ENCODE peak calls at places on chromosomes 16 and 17, in six cellular contexts. One of them, this sample, is unnamed.

GRCh38 chr16:30967795-30968194 is 10.2 kb downstream of the SETD1A start:
- DNase-seq in Daoy: no peak
- DNase-seq in activated T-helper 9 cell treated with anti-CD3 and anti-CD28 coated beads, Interleukin-2, amount 50 U/mL, for 16 hours: no peak
- DNase-seq in A172: no peak
- DNase-seq in GM12891: no peak
- DNase-seq in GM23338: no peak
- DNase-seq in this sample: no peak

GRCh38 chr17:57603978-57604377 is 141.1 kb downstream of the CCDC182 start:
- DNase-seq in GM12891: no peak
- DNase-seq in GM23338: no peak
- DNase-seq in activated T-helper 9 cell treated with anti-CD3 and anti-CD28 coated beads, Interleukin-2, amount 50 U/mL, for 16 hours: peak
- DNase-seq in Daoy: no peak
- DNase-seq in A172: no peak
- DNase-seq in this sample: no peak

GRCh38 chr16:79451196-79451816 is 149.2 kb downstream of the MAF start:
- DNase-seq in GM12891: peak
- DNase-seq in activated T-helper 9 cell treated with anti-CD3 and anti-CD28 coated beads, Interleukin-2, amount 50 U/mL, for 16 hours: no peak
- DNase-seq in A172: no peak
- DNase-seq in Daoy: no peak
- DNase-seq in GM23338: no peak
- DNase-seq in this sample: no peak

GRCh38 chr17:9179602-9180001 is 158.3 kb downstream of the NTN1 start:
- DNase-seq in GM23338: peak
- DNase-seq in Daoy: no peak
- DNase-seq in A172: no peak
- DNase-seq in activated T-helper 9 cell treated with anti-CD3 and anti-CD28 coated beads, Interleukin-2, amount 50 U/mL, for 16 hours: no peak
- DNase-seq in GM12891: no peak
- DNase-seq in this sample: peak

GRCh38 chr17:41654908-41655607 is 30.7 kb upstream of the KRT17 start:
- DNase-seq in GM12891: no peak
- DNase-seq in Daoy: no peak
- DNase-seq in activated T-helper 9 cell treated with anti-CD3 and anti-CD28 coated beads, Interleukin-2, amount 50 U/mL, for 16 hours: no peak
- DNase-seq in A172: no peak
- DNase-seq in GM23338: no peak
- DNase-seq in this sample: no peak

GRCh38 chr16:52497067-52497816 is 49.7 kb downstream of the TOX3 start:
- DNase-seq in A172: no peak
- DNase-seq in Daoy: no peak
- DNase-seq in activated T-helper 9 cell treated with anti-CD3 and anti-CD28 coated beads, Interleukin-2, amount 50 U/mL, for 16 hours: no peak
- DNase-seq in GM12891: no peak
- DNase-seq in GM23338: no peak
- DNase-seq in this sample: no peak

GRCh38 chr16:61030616-61031015 is 1005.6 kb downstream of the CDH8 start:
- DNase-seq in GM23338: no peak
- DNase-seq in GM12891: no peak
- DNase-seq in Daoy: no peak
- DNase-seq in A172: no peak
- DNase-seq in activated T-helper 9 cell treated with anti-CD3 and anti-CD28 coated beads, Interleukin-2, amount 50 U/mL, for 16 hours: no peak
- DNase-seq in this sample: no peak

GRCh38 chr16:89505204-89506112 is 2.7 kb upstream of the SPG7 start:
- DNase-seq in GM23338: no peak
- DNase-seq in GM12891: peak
- DNase-seq in activated T-helper 9 cell treated with anti-CD3 and anti-CD28 coated beads, Interleukin-2, amount 50 U/mL, for 16 hours: peak
- DNase-seq in Daoy: peak
- DNase-seq in A172: peak
- DNase-seq in this sample: no peak

GRCh38 chr16:67241008-67241900 is 6.0 kb downstream of the FHOD1 start:
- DNase-seq in Daoy: peak
- DNase-seq in GM23338: peak
- DNase-seq in GM12891: no peak
- DNase-seq in A172: peak
- DNase-seq in activated T-helper 9 cell treated with anti-CD3 and anti-CD28 coated beads, Interleukin-2, amount 50 U/mL, for 16 hours: no peak
- DNase-seq in this sample: peak

GRCh38 chr17:28346199-28346580 is 10.6 kb downstream of the TNFAIP1 start:
- DNase-seq in activated T-helper 9 cell treated with anti-CD3 and anti-CD28 coated beads, Interleukin-2, amount 50 U/mL, for 16 hours: no peak
- DNase-seq in GM12891: no peak
- DNase-seq in A172: peak
- DNase-seq in Daoy: no peak
- DNase-seq in GM23338: peak
- DNase-seq in this sample: no peak

GRCh38 chr16:53159781-53160436 is 105.1 kb downstream of the CHD9 start:
- DNase-seq in GM12891: peak
- DNase-seq in activated T-helper 9 cell treated with anti-CD3 and anti-CD28 coated beads, Interleukin-2, amount 50 U/mL, for 16 hours: no peak
- DNase-seq in Daoy: peak
- DNase-seq in A172: peak
- DNase-seq in GM23338: peak
- DNase-seq in this sample: peak

GRCh38 chr16:70377782-70378181 is 31.1 kb downstream of the DDX19A start:
- DNase-seq in GM23338: no peak
- DNase-seq in GM12891: no peak
- DNase-seq in A172: no peak
- DNase-seq in Daoy: no peak
- DNase-seq in activated T-helper 9 cell treated with anti-CD3 and anti-CD28 coated beads, Interleukin-2, amount 50 U/mL, for 16 hours: no peak
- DNase-seq in this sample: no peak

GRCh38 chr17:53166736-53167135 is 656.0 kb upstream of the KIF2B start:
- DNase-seq in GM12891: no peak
- DNase-seq in activated T-helper 9 cell treated with anti-CD3 and anti-CD28 coated beads, Interleukin-2, amount 50 U/mL, for 16 hours: no peak
- DNase-seq in GM23338: no peak
- DNase-seq in Daoy: no peak
- DNase-seq in A172: no peak
- DNase-seq in this sample: no peak

GRCh38 chr16:82580293-82580900 is 46.4 kb upstream of the CDH13 start:
- DNase-seq in activated T-helper 9 cell treated with anti-CD3 and anti-CD28 coated beads, Interleukin-2, amount 50 U/mL, for 16 hours: no peak
- DNase-seq in GM23338: peak
- DNase-seq in Daoy: peak
- DNase-seq in A172: peak
- DNase-seq in GM12891: no peak
- DNase-seq in this sample: peak

GRCh38 chr16:17529982-17530760 is 59.4 kb upstream of the XYLT1 start:
- DNase-seq in Daoy: no peak
- DNase-seq in GM23338: no peak
- DNase-seq in GM12891: peak
- DNase-seq in A172: no peak
- DNase-seq in activated T-helper 9 cell treated with anti-CD3 and anti-CD28 coated beads, Interleukin-2, amount 50 U/mL, for 16 hours: no peak
- DNase-seq in this sample: no peak

GRCh38 chr16:81329947-81330346 is 15.2 kb downstream of the GAN start:
- DNase-seq in Daoy: no peak
- DNase-seq in GM23338: no peak
- DNase-seq in GM12891: no peak
- DNase-seq in activated T-helper 9 cell treated with anti-CD3 and anti-CD28 coated beads, Interleukin-2, amount 50 U/mL, for 16 hours: no peak
- DNase-seq in A172: no peak
- DNase-seq in this sample: no peak

GRCh38 chr16:56780646-56781045 is 50.7 kb downstream of the NUP93 start:
- DNase-seq in GM12891: no peak
- DNase-seq in A172: no peak
- DNase-seq in GM23338: no peak
- DNase-seq in activated T-helper 9 cell treated with anti-CD3 and anti-CD28 coated beads, Interleukin-2, amount 50 U/mL, for 16 hours: no peak
- DNase-seq in Daoy: no peak
- DNase-seq in this sample: no peak

GRCh38 chr17:560379-560935 is 154.2 kb downstream of the VPS53 start:
- DNase-seq in A172: peak
- DNase-seq in Daoy: no peak
- DNase-seq in GM23338: no peak
- DNase-seq in GM12891: no peak
- DNase-seq in activated T-helper 9 cell treated with anti-CD3 and anti-CD28 coated beads, Interleukin-2, amount 50 U/mL, for 16 hours: no peak
- DNase-seq in this sample: no peak

GRCh38 chr16:68234188-68235104 is 1.5 kb downstream of the ESRP2 start:
- DNase-seq in Daoy: no peak
- DNase-seq in GM23338: peak
- DNase-seq in A172: no peak
- DNase-seq in activated T-helper 9 cell treated with anti-CD3 and anti-CD28 coated beads, Interleukin-2, amount 50 U/mL, for 16 hours: no peak
- DNase-seq in GM12891: no peak
- DNase-seq in this sample: peak

GRCh38 chr17:32623196-32623595 is 136.4 kb downstream of the CDK5R1 start:
- DNase-seq in GM23338: no peak
- DNase-seq in Daoy: no peak
- DNase-seq in A172: no peak
- DNase-seq in activated T-helper 9 cell treated with anti-CD3 and anti-CD28 coated beads, Interleukin-2, amount 50 U/mL, for 16 hours: no peak
- DNase-seq in GM12891: no peak
- DNase-seq in this sample: no peak

GRCh38 chr16:13958438-13958837 is 38.5 kb downstream of the ERCC4 start:
- DNase-seq in A172: peak
- DNase-seq in activated T-helper 9 cell treated with anti-CD3 and anti-CD28 coated beads, Interleukin-2, amount 50 U/mL, for 16 hours: no peak
- DNase-seq in GM23338: no peak
- DNase-seq in GM12891: no peak
- DNase-seq in Daoy: no peak
- DNase-seq in this sample: no peak

GRCh38 chr16:90044111-90044551 is 24.9 kb upstream of the DBNDD1 start:
- DNase-seq in Daoy: peak
- DNase-seq in GM12891: no peak
- DNase-seq in GM23338: no peak
- DNase-seq in A172: peak
- DNase-seq in activated T-helper 9 cell treated with anti-CD3 and anti-CD28 coated beads, Interleukin-2, amount 50 U/mL, for 16 hours: no peak
- DNase-seq in this sample: no peak

GRCh38 chr16:72940886-72941285 is 107.0 kb downstream of the ZFHX3 start:
- DNase-seq in GM23338: no peak
- DNase-seq in Daoy: no peak
- DNase-seq in GM12891: no peak
- DNase-seq in activated T-helper 9 cell treated with anti-CD3 and anti-CD28 coated beads, Interleukin-2, amount 50 U/mL, for 16 hours: no peak
- DNase-seq in A172: no peak
- DNase-seq in this sample: no peak

GRCh38 chr16:9258423-9259051 is 167.1 kb downstream of the HAPSTR1 start:
- DNase-seq in GM12891: peak
- DNase-seq in activated T-helper 9 cell treated with anti-CD3 and anti-CD28 coated beads, Interleukin-2, amount 50 U/mL, for 16 hours: no peak
- DNase-seq in GM23338: peak
- DNase-seq in Daoy: peak
- DNase-seq in A172: peak
- DNase-seq in this sample: peak

GRCh38 chr16:82643136-82643535 is 16.4 kb downstream of the CDH13 start:
- DNase-seq in Daoy: no peak
- DNase-seq in A172: no peak
- DNase-seq in GM23338: no peak
- DNase-seq in activated T-helper 9 cell treated with anti-CD3 and anti-CD28 coated beads, Interleukin-2, amount 50 U/mL, for 16 hours: no peak
- DNase-seq in GM12891: no peak
- DNase-seq in this sample: no peak

GRCh38 chr17:16286009-16286946 is 67.0 kb downstream of the CENPV start:
- DNase-seq in GM23338: peak
- DNase-seq in Daoy: peak
- DNase-seq in activated T-helper 9 cell treated with anti-CD3 and anti-CD28 coated beads, Interleukin-2, amount 50 U/mL, for 16 hours: peak
- DNase-seq in GM12891: peak
- DNase-seq in A172: peak
- DNase-seq in this sample: peak

GRCh38 chr17:40557531-40558299 is 7.6 kb downstream of the CCR7 start:
- DNase-seq in Daoy: peak
- DNase-seq in GM12891: no peak
- DNase-seq in activated T-helper 9 cell treated with anti-CD3 and anti-CD28 coated beads, Interleukin-2, amount 50 U/mL, for 16 hours: no peak
- DNase-seq in A172: no peak
- DNase-seq in GM23338: no peak
- DNase-seq in this sample: no peak

GRCh38 chr17:74356640-74357465 is 4.8 kb downstream of the BTBD17 start:
- DNase-seq in GM23338: peak
- DNase-seq in activated T-helper 9 cell treated with anti-CD3 and anti-CD28 coated beads, Interleukin-2, amount 50 U/mL, for 16 hours: no peak
- DNase-seq in GM12891: no peak
- DNase-seq in Daoy: no peak
- DNase-seq in A172: no peak
- DNase-seq in this sample: peak

GRCh38 chr16:89502319-89502843 is 5.8 kb upstream of the SPG7 start:
- DNase-seq in activated T-helper 9 cell treated with anti-CD3 and anti-CD28 coated beads, Interleukin-2, amount 50 U/mL, for 16 hours: no peak
- DNase-seq in GM12891: no peak
- DNase-seq in A172: peak
- DNase-seq in GM23338: no peak
- DNase-seq in Daoy: peak
- DNase-seq in this sample: peak

GRCh38 chr17:78267257-78268073 is 36.0 kb downstream of the TMEM235 start:
- DNase-seq in Daoy: no peak
- DNase-seq in GM23338: no peak
- DNase-seq in A172: no peak
- DNase-seq in GM12891: no peak
- DNase-seq in activated T-helper 9 cell treated with anti-CD3 and anti-CD28 coated beads, Interleukin-2, amount 50 U/mL, for 16 hours: no peak
- DNase-seq in this sample: no peak

GRCh38 chr17:48626470-48627241 is 498 bp upstream of the HOXB9 start:
- DNase-seq in A172: peak
- DNase-seq in GM23338: peak
- DNase-seq in Daoy: peak
- DNase-seq in activated T-helper 9 cell treated with anti-CD3 and anti-CD28 coated beads, Interleukin-2, amount 50 U/mL, for 16 hours: peak
- DNase-seq in GM12891: no peak
- DNase-seq in this sample: peak

GRCh38 chr16:50702725-50703124 is 9.3 kb downstream of the NOD2 start:
- DNase-seq in GM12891: no peak
- DNase-seq in Daoy: peak
- DNase-seq in activated T-helper 9 cell treated with anti-CD3 and anti-CD28 coated beads, Interleukin-2, amount 50 U/mL, for 16 hours: no peak
- DNase-seq in A172: no peak
- DNase-seq in GM23338: no peak
- DNase-seq in this sample: no peak

GRCh38 chr17:968812-969766 is 10.5 kb downstream of the NXN start:
- DNase-seq in GM23338: no peak
- DNase-seq in activated T-helper 9 cell treated with anti-CD3 and anti-CD28 coated beads, Interleukin-2, amount 50 U/mL, for 16 hours: no peak
- DNase-seq in GM12891: no peak
- DNase-seq in A172: no peak
- DNase-seq in Daoy: no peak
- DNase-seq in this sample: no peak

GRCh38 chr16:30380801-30381208 is 1.6 kb downstream of the SEPTIN1 start:
- DNase-seq in Daoy: no peak
- DNase-seq in GM23338: no peak
- DNase-seq in GM12891: no peak
- DNase-seq in activated T-helper 9 cell treated with anti-CD3 and anti-CD28 coated beads, Interleukin-2, amount 50 U/mL, for 16 hours: no peak
- DNase-seq in A172: no peak
- DNase-seq in this sample: peak

GRCh38 chr17:7403043-7403901 is 625 bp downstream of the TMEM256 start:
- DNase-seq in GM12891: no peak
- DNase-seq in activated T-helper 9 cell treated with anti-CD3 and anti-CD28 coated beads, Interleukin-2, amount 50 U/mL, for 16 hours: no peak
- DNase-seq in Daoy: no peak
- DNase-seq in GM23338: peak
- DNase-seq in A172: peak
- DNase-seq in this sample: no peak

GRCh38 chr17:81487487-81488275 is 24.9 kb downstream of the ACTG1 start:
- DNase-seq in activated T-helper 9 cell treated with anti-CD3 and anti-CD28 coated beads, Interleukin-2, amount 50 U/mL, for 16 hours: peak
- DNase-seq in GM23338: peak
- DNase-seq in A172: no peak
- DNase-seq in GM12891: peak
- DNase-seq in Daoy: peak
- DNase-seq in this sample: peak

This sample was measured in ELF-1.